ENCODE peak calls at places on chromosomes 3 and 15, in ten cellular contexts. One of them, this sample, is unnamed.

GRCh38 chr3:43155464-43156121 is 49.7 kb upstream of the POMGNT2 start:
- DNase-seq in tibial nerve: peak; percentile 68
- DNase-seq in cardiac fibroblast: peak; percentile 88
- DNase-seq in thoracic aorta: peak; percentile 16
- DNase-seq in Caco-2: peak; percentile 67
- DNase-seq in IMR-90: peak; percentile 83
- DNase-seq in transverse colon: peak; percentile 49
- DNase-seq in A549: peak; percentile 54
- DNase-seq in tibial artery: peak; percentile 73
- DNase-seq in AG10803: peak; percentile 86
- DNase-seq in this sample: peak; percentile 53

GRCh38 chr3:30578986-30579579 is 27.3 kb upstream of the TGFBR2 start:
- DNase-seq in tibial nerve: no peak
- DNase-seq in cardiac fibroblast: no peak
- DNase-seq in thoracic aorta: no peak
- DNase-seq in Caco-2: no peak
- DNase-seq in IMR-90: no peak
- DNase-seq in transverse colon: no peak
- DNase-seq in A549: no peak
- DNase-seq in tibial artery: no peak
- DNase-seq in AG10803: no peak
- DNase-seq in this sample: no peak

GRCh38 chr3:126828306-126828705 is 124.3 kb downstream of the CHCHD6 start:
- DNase-seq in tibial nerve: no peak
- DNase-seq in cardiac fibroblast: peak; percentile 22
- DNase-seq in thoracic aorta: no peak
- DNase-seq in Caco-2: no peak
- DNase-seq in IMR-90: no peak
- DNase-seq in transverse colon: no peak
- DNase-seq in A549: no peak
- DNase-seq in tibial artery: peak; percentile 65
- DNase-seq in AG10803: no peak
- DNase-seq in this sample: no peak

GRCh38 chr3:187223799-187224198 is 26.5 kb downstream of the RTP1 start:
- DNase-seq in tibial nerve: no peak
- DNase-seq in cardiac fibroblast: no peak
- DNase-seq in thoracic aorta: no peak
- DNase-seq in Caco-2: no peak
- DNase-seq in IMR-90: peak; percentile 45
- DNase-seq in transverse colon: no peak
- DNase-seq in A549: no peak
- DNase-seq in tibial artery: no peak
- DNase-seq in AG10803: no peak
- DNase-seq in this sample: no peak

GRCh38 chr3:185732782-185733181 is 92.1 kb downstream of the IGF2BP2 start:
- DNase-seq in tibial nerve: no peak
- DNase-seq in cardiac fibroblast: peak; percentile 96
- DNase-seq in thoracic aorta: no peak
- DNase-seq in Caco-2: no peak
- DNase-seq in IMR-90: peak; percentile 90
- DNase-seq in transverse colon: no peak
- DNase-seq in A549: no peak
- DNase-seq in tibial artery: no peak
- DNase-seq in AG10803: peak; percentile 86
- DNase-seq in this sample: no peak

GRCh38 chr3:129855454-129856419 is 37.8 kb downstream of the TMCC1 start:
- DNase-seq in tibial nerve: no peak
- DNase-seq in cardiac fibroblast: peak; percentile 88
- DNase-seq in thoracic aorta: no peak
- DNase-seq in Caco-2: no peak
- DNase-seq in IMR-90: peak; percentile 68
- DNase-seq in transverse colon: no peak
- DNase-seq in A549: peak; percentile 62
- DNase-seq in tibial artery: no peak
- DNase-seq in AG10803: peak; percentile 86
- DNase-seq in this sample: no peak

GRCh38 chr3:46293035-46293724 is 50.9 kb downstream of the CCR3 start:
- DNase-seq in tibial nerve: no peak
- DNase-seq in cardiac fibroblast: no peak
- DNase-seq in thoracic aorta: no peak
- DNase-seq in Caco-2: no peak
- DNase-seq in IMR-90: no peak
- DNase-seq in transverse colon: no peak
- DNase-seq in A549: no peak
- DNase-seq in tibial artery: no peak
- DNase-seq in AG10803: no peak
- DNase-seq in this sample: no peak

GRCh38 chr3:135325726-135326245 is 530.7 kb downstream of the EPHB1 start:
- DNase-seq in tibial nerve: no peak
- DNase-seq in cardiac fibroblast: no peak
- DNase-seq in thoracic aorta: no peak
- DNase-seq in Caco-2: no peak
- DNase-seq in IMR-90: no peak
- DNase-seq in transverse colon: no peak
- DNase-seq in A549: no peak
- DNase-seq in tibial artery: no peak
- DNase-seq in AG10803: no peak
- DNase-seq in this sample: no peak

GRCh38 chr3:129739613-129740012 is 133.1 kb upstream of the PLXND1 start:
- DNase-seq in tibial nerve: no peak
- DNase-seq in cardiac fibroblast: no peak
- DNase-seq in thoracic aorta: no peak
- DNase-seq in Caco-2: no peak
- DNase-seq in IMR-90: no peak
- DNase-seq in transverse colon: no peak
- DNase-seq in A549: no peak
- DNase-seq in tibial artery: no peak
- DNase-seq in AG10803: no peak
- DNase-seq in this sample: no peak

GRCh38 chr15:65077981-65078352 is 1.4 kb downstream of the KBTBD13 start:
- DNase-seq in tibial nerve: peak; percentile 57
- DNase-seq in cardiac fibroblast: peak; percentile 70
- DNase-seq in thoracic aorta: no peak
- DNase-seq in Caco-2: no peak
- DNase-seq in IMR-90: no peak
- DNase-seq in transverse colon: peak; percentile 89
- DNase-seq in A549: peak; percentile 92
- DNase-seq in tibial artery: peak; percentile 57
- DNase-seq in AG10803: peak; percentile 55
- DNase-seq in this sample: peak; percentile 55

GRCh38 chr3:50274371-50275104 is 4.3 kb upstream of the LSMEM2 start:
- DNase-seq in tibial nerve: peak; percentile 66
- DNase-seq in cardiac fibroblast: peak; percentile 75
- DNase-seq in thoracic aorta: no peak
- DNase-seq in Caco-2: no peak
- DNase-seq in IMR-90: peak; percentile 57
- DNase-seq in transverse colon: peak; percentile 84
- DNase-seq in A549: peak; percentile 81
- DNase-seq in tibial artery: peak; percentile 63
- DNase-seq in AG10803: peak; percentile 47
- DNase-seq in this sample: no peak

GRCh38 chr15:85412956-85413854 is 32.8 kb downstream of the AKAP13 start:
- DNase-seq in tibial nerve: peak; percentile 61
- DNase-seq in cardiac fibroblast: peak; percentile 97
- DNase-seq in thoracic aorta: no peak
- DNase-seq in Caco-2: peak; percentile 48
- DNase-seq in IMR-90: peak; percentile 95
- DNase-seq in transverse colon: peak; percentile 77
- DNase-seq in A549: peak; percentile 93
- DNase-seq in tibial artery: peak; percentile 70
- DNase-seq in AG10803: peak; percentile 74
- DNase-seq in this sample: peak; percentile 69

GRCh38 chr3:14324224-14324944 is 78.0 kb upstream of the SLC6A6 start:
- DNase-seq in tibial nerve: no peak
- DNase-seq in cardiac fibroblast: no peak
- DNase-seq in thoracic aorta: no peak
- DNase-seq in Caco-2: peak; percentile 55
- DNase-seq in IMR-90: peak; percentile 13
- DNase-seq in transverse colon: no peak
- DNase-seq in A549: no peak
- DNase-seq in tibial artery: no peak
- DNase-seq in AG10803: no peak
- DNase-seq in this sample: no peak
- H3K4me3 ChIP-seq in tibial nerve: no peak overlapping the region
- H3K4me3 ChIP-seq in cardiac fibroblast: no peak overlapping the region
- H3K4me3 ChIP-seq in thoracic aorta: no peak overlapping the region
- H3K4me3 ChIP-seq in Caco-2: no peak overlapping the region
- H3K4me3 ChIP-seq in IMR-90: no peak overlapping the region
- H3K4me3 ChIP-seq in transverse colon: no peak overlapping the region
- H3K4me3 ChIP-seq in A549: no peak overlapping the region
- H3K4me3 ChIP-seq in tibial artery: no peak overlapping the region
- H3K4me3 ChIP-seq in AG10803: no peak overlapping the region
- H3K4me3 ChIP-seq in this sample: no peak overlapping the region

DNA sequence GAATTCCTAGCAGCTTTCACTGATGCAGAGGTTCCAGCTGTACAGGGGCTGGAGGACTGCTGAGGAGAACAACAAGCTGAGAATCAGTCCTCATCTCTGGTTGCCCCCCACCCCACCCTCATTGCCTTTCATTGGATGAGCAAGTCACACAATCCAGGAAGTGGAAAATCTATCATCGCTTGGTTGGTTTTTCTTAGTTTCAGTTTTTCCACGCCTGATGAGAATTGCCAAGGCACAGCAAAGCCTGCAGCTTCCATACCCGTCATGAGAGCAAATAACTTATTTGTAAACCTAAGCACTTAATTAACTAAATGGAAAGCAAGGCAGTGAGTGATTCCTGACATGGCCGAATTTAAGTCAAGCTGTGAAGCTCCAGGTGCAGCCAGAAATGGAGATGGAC is 21.4 kb upstream of the LIPC start:
- DNase-seq in tibial nerve: no peak
- DNase-seq in cardiac fibroblast: no peak
- DNase-seq in thoracic aorta: no peak
- DNase-seq in Caco-2: no peak
- DNase-seq in IMR-90: peak; percentile 16
- DNase-seq in transverse colon: no peak
- DNase-seq in A549: no peak
- DNase-seq in tibial artery: peak; percentile 39
- DNase-seq in AG10803: peak; percentile 69
- DNase-seq in this sample: no peak
- H3K4me3 ChIP-seq in tibial nerve: no peak overlapping the region
- H3K4me3 ChIP-seq in cardiac fibroblast: peak overlapping the region; percentile 9
- H3K4me3 ChIP-seq in thoracic aorta: peak overlapping the region; percentile 64
- H3K4me3 ChIP-seq in Caco-2: no peak overlapping the region
- H3K4me3 ChIP-seq in IMR-90: peak overlapping the region; percentile 33
- H3K4me3 ChIP-seq in transverse colon: no peak overlapping the region
- H3K4me3 ChIP-seq in A549: no peak overlapping the region
- H3K4me3 ChIP-seq in tibial artery: peak overlapping the region; percentile 32
- H3K4me3 ChIP-seq in AG10803: peak overlapping the region; percentile 59
- H3K4me3 ChIP-seq in this sample: peak overlapping the region; percentile 8

DNA sequence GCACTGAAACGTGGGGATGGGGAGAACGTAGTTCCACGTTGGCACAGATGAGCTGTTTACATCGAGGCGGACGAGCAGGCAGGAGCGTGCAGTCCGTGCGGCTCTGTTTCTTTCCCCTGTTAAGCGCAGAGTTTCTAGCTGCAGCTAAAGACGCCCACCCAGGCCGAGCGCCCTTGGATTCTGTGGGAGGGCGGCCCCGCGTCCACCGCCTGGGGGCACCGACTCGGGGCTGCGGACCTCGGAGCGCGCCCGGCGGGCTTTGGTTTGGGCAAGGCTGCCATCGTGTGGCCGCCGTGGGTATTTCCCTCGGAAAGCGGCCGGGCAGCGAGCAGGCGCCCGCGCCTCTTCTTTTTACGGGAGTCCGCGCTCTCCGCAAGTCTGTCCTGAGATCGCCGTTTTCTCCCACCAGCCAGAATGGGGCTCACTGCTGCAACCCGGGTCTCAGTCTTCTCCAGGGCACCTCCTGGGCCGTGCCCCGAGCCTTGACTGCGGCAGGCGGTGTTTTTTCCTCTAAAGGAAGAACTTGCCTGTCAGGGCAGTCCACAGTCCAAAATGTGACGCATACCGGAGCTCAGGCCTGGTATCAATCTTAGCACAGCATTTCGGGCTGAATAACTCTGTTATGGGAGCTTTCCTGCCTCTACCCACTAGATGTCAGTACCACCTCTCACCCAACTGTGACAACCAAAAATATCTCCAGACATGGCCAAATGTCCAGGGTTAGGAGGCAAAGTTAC is 219.9 kb upstream of the IGF1R start:
- DNase-seq in tibial nerve: peak; percentile 81
- DNase-seq in cardiac fibroblast: peak; percentile 74
- DNase-seq in thoracic aorta: peak; percentile 24
- DNase-seq in Caco-2: peak; percentile 54
- DNase-seq in IMR-90: peak; percentile 50
- DNase-seq in transverse colon: peak; percentile 68
- DNase-seq in A549: peak; percentile 76
- DNase-seq in tibial artery: peak; percentile 72
- DNase-seq in AG10803: peak; percentile 68
- DNase-seq in this sample: peak; percentile 95
- H3K4me3 ChIP-seq in tibial nerve: peak overlapping the region; percentile 48
- H3K4me3 ChIP-seq in cardiac fibroblast: peak overlapping the region; percentile 52
- H3K4me3 ChIP-seq in thoracic aorta: peak overlapping the region; percentile 70
- H3K4me3 ChIP-seq in Caco-2: peak overlapping the region; percentile 14
- H3K4me3 ChIP-seq in IMR-90: peak overlapping the region; percentile 50
- H3K4me3 ChIP-seq in transverse colon: peak overlapping the region; percentile 19
- H3K4me3 ChIP-seq in A549: peak overlapping the region; percentile 39
- H3K4me3 ChIP-seq in tibial artery: peak overlapping the region; percentile 57
- H3K4me3 ChIP-seq in AG10803: peak overlapping the region; percentile 63
- H3K4me3 ChIP-seq in this sample: peak overlapping the region; percentile 15

GRCh38 chr15:63189955-63190691 is 717 bp downstream of the RAB8B start:
- DNase-seq in tibial nerve: no peak
- DNase-seq in cardiac fibroblast: no peak
- DNase-seq in thoracic aorta: no peak
- DNase-seq in Caco-2: no peak
- DNase-seq in IMR-90: no peak
- DNase-seq in transverse colon: no peak
- DNase-seq in A549: no peak
- DNase-seq in tibial artery: no peak
- DNase-seq in AG10803: no peak
- DNase-seq in this sample: no peak

GRCh38 chr15:63192604-63193206 is 3.3 kb downstream of the RAB8B start:
- DNase-seq in tibial nerve: no peak
- DNase-seq in cardiac fibroblast: no peak
- DNase-seq in thoracic aorta: no peak
- DNase-seq in Caco-2: no peak
- DNase-seq in IMR-90: no peak
- DNase-seq in transverse colon: no peak
- DNase-seq in A549: no peak
- DNase-seq in tibial artery: no peak
- DNase-seq in AG10803: no peak
- DNase-seq in this sample: no peak

GRCh38 chr15:63191895-63192603 is 2.6 kb downstream of the RAB8B start:
- DNase-seq in tibial nerve: no peak
- DNase-seq in cardiac fibroblast: no peak
- DNase-seq in thoracic aorta: no peak
- DNase-seq in Caco-2: no peak
- DNase-seq in IMR-90: no peak
- DNase-seq in transverse colon: peak; percentile 19
- DNase-seq in A549: no peak
- DNase-seq in tibial artery: no peak
- DNase-seq in AG10803: no peak
- DNase-seq in this sample: no peak

GRCh38 chr15:63188937-63189871 is at the start of gene RAB8B:
- DNase-seq in tibial nerve: peak; percentile 99
- DNase-seq in cardiac fibroblast: peak; percentile 96
- DNase-seq in thoracic aorta: peak; percentile 95
- DNase-seq in Caco-2: peak; percentile 96
- DNase-seq in IMR-90: peak; percentile 94
- DNase-seq in transverse colon: peak; percentile 99
- DNase-seq in A549: peak; percentile 96
- DNase-seq in tibial artery: peak; percentile 99
- DNase-seq in AG10803: peak; percentile 95
- DNase-seq in this sample: peak; percentile 98

GRCh38 chr15:63190993-63191392 is 1.6 kb downstream of the RAB8B start:
- DNase-seq in tibial nerve: no peak
- DNase-seq in cardiac fibroblast: peak; percentile 42
- DNase-seq in thoracic aorta: no peak
- DNase-seq in Caco-2: no peak
- DNase-seq in IMR-90: no peak
- DNase-seq in transverse colon: no peak
- DNase-seq in A549: no peak
- DNase-seq in tibial artery: no peak
- DNase-seq in AG10803: no peak
- DNase-seq in this sample: no peak
- H3K4me3 ChIP-seq in tibial nerve: peak overlapping the region; percentile 94
- H3K4me3 ChIP-seq in cardiac fibroblast: peak overlapping the region; percentile 89
- H3K4me3 ChIP-seq in thoracic aorta: peak overlapping the region; percentile 97
- H3K4me3 ChIP-seq in Caco-2: no peak overlapping the region
- H3K4me3 ChIP-seq in IMR-90: peak overlapping the region; percentile 95
- H3K4me3 ChIP-seq in transverse colon: peak overlapping the region; percentile 85
- H3K4me3 ChIP-seq in A549: peak overlapping the region; percentile 68
- H3K4me3 ChIP-seq in tibial artery: peak overlapping the region; percentile 97
- H3K4me3 ChIP-seq in AG10803: peak overlapping the region; percentile 90
- H3K4me3 ChIP-seq in this sample: peak overlapping the region; percentile 45

This sample was measured in left lung.